ENCODE peak calls at places on chromosomes 4 and X, in seven cellular contexts. Y is testis, U is A549, X is right lobe of liver, K is spleen, O is IMR-90, S is adrenal gland. B is an unnamed sample.

GRCh38 chr4:182643801-182644311 is 273.3 kb downstream of the DCTD start:
- DNase-seq in Y (no peak), U (no peak), X (no peak), K (no peak), O (peak; percentile 94), S (no peak), B (no peak)

GRCh38 chrX:106177106-106177981 is 9.2 kb downstream of the PWWP3B start:
- DNase-seq in Y (peak; percentile 80), U (no peak), X (peak; percentile 43), K (no peak), O (no peak), S (peak; percentile 13), B (no peak)

GRCh38 chr4:94457692-94458106 is 6.0 kb downstream of the PDLIM5 start:
- DNase-seq in Y (no peak), U (no peak), X (no peak), K (no peak), O (no peak), S (peak; percentile 47), B (no peak)

GRCh38 chr4:7448036-7448435 is 13.3 kb upstream of the PSAPL1 start:
- DNase-seq in Y (no peak), U (no peak), X (no peak), K (no peak), O (no peak), S (no peak), B (no peak)

GRCh38 chrX:151970661-151971060 is 3.8 kb downstream of the GABRE start:
- DNase-seq in Y (no peak), U (peak; percentile 80), X (peak; percentile 72), K (no peak), O (peak; percentile 65), S (peak; percentile 61), B (peak; percentile 55)

GRCh38 chrX:15430584-15430983 is 46.4 kb upstream of the VEGFD start:
- DNase-seq in Y (no peak), U (no peak), X (no peak), K (no peak), O (no peak), S (no peak), B (no peak)

GRCh38 chr4:186820371-186820990 is 96.8 kb upstream of the FAT1 start:
- DNase-seq in Y (peak; percentile 34), U (no peak), X (no peak), K (no peak), O (peak; percentile 61), S (peak; percentile 58), B (no peak)

GRCh38 chr4:152024881-152025280 is 264.1 kb upstream of the GATB start:
- DNase-seq in Y (no peak), U (no peak), X (no peak), K (no peak), O (no peak), S (no peak), B (no peak)

GRCh38 chrX:9829308-9830267 is 43.4 kb downstream of the SHROOM2 start:
- DNase-seq in Y (no peak), U (peak; percentile 27), X (no peak), K (no peak), O (peak; percentile 82), S (no peak), B (peak; percentile 17)

GRCh38 chrX:13770013-13770412 is 35.5 kb downstream of the OFD1 start:
- DNase-seq in Y (no peak), U (no peak), X (no peak), K (no peak), O (no peak), S (no peak), B (no peak)

GRCh38 chr4:113325876-113326615 is 276.6 kb downstream of the ANK2 start:
- DNase-seq in Y (no peak), U (no peak), X (no peak), K (no peak), O (no peak), S (no peak), B (no peak)

GRCh38 chr4:181278941-181279340 is 964.3 kb upstream of the TENM3 start:
- DNase-seq in Y (no peak), U (no peak), X (no peak), K (no peak), O (no peak), S (no peak), B (no peak)

GRCh38 chr4:151045907-151046306 is 30.8 kb upstream of the LRBA start:
- DNase-seq in Y (no peak), U (no peak), X (no peak), K (no peak), O (no peak), S (no peak), B (no peak)

GRCh38 chr4:40409835-40410234 is 74.7 kb downstream of the CHRNA9 start:
- DNase-seq in Y (no peak), U (no peak), X (no peak), K (no peak), O (peak; percentile 38), S (no peak), B (no peak)

GRCh38 chrX:44733931-44734330 is 109.9 kb upstream of the DUSP21 start:
- DNase-seq in Y (no peak), U (no peak), X (no peak), K (no peak), O (peak; percentile 4), S (no peak), B (no peak)

GRCh38 chrX:48492293-48492910 is 16.4 kb upstream of the PORCN start:
- DNase-seq in Y (no peak), U (no peak), X (no peak), K (peak; percentile 47), O (peak; percentile 35), S (peak; percentile 11), B (no peak)

GRCh38 chr4:4762909-4763814 is 96.3 kb upstream of the MSX1 start:
- DNase-seq in Y (no peak), U (peak; percentile 10), X (no peak), K (no peak), O (peak; percentile 59), S (no peak), B (peak; percentile 47)

GRCh38 chrX:39427492-39428289 is 626.4 kb downstream of the MID1IP1 start:
- DNase-seq in Y (no peak), U (peak; percentile 7), X (no peak), K (no peak), O (peak; percentile 33), S (peak; percentile 18), B (no peak)

GRCh38 chr4:45693746-45694145 is 430.1 kb downstream of the GABRG1 start:
- DNase-seq in Y (peak; percentile 20), U (no peak), X (no peak), K (no peak), O (no peak), S (peak; percentile 66), B (no peak)

GRCh38 chr4:95283320-95283719 is 265.5 kb downstream of the UNC5C start:
- DNase-seq in Y (no peak), U (no peak), X (no peak), K (no peak), O (no peak), S (no peak), B (no peak)

GRCh38 chr4:10832989-10833635 is 148.5 kb upstream of the CLNK start:
- DNase-seq in Y (no peak), U (no peak), X (no peak), K (no peak), O (no peak), S (no peak), B (no peak)

GRCh38 chr4:8756816-8757215 is 114.8 kb downstream of the HMX1 start:
- DNase-seq in Y (no peak), U (no peak), X (no peak), K (peak; percentile 31), O (no peak), S (no peak), B (no peak)

GRCh38 chr4:107824367-107825071 is at the start of gene SGMS2:
- DNase-seq in Y (peak; percentile 84), U (peak; percentile 87), X (peak; percentile 87), K (peak; percentile 90), O (peak; percentile 84), S (peak; percentile 94), B (peak; percentile 71)

GRCh38 chrX:47191806-47192401 is 1.7 kb upstream of the UBA1 start:
- DNase-seq in Y (no peak), U (no peak), X (no peak), K (peak; percentile 74), O (no peak), S (no peak), B (no peak)

GRCh38 chrX:47196098-47196497 is 2.5 kb downstream of the UBA1 start:
- DNase-seq in Y (no peak), U (no peak), X (no peak), K (no peak), O (no peak), S (no peak), B (no peak)

GRCh38 chrX:47191331-47191730 is 2.3 kb upstream of the UBA1 start:
- DNase-seq in Y (no peak), U (no peak), X (no peak), K (peak; percentile 82), O (no peak), S (no peak), B (no peak)

GRCh38 chrX:47194388-47194787 is 759 bp downstream of the UBA1 start:
- DNase-seq in Y (no peak), U (no peak), X (no peak), K (no peak), O (no peak), S (no peak), B (no peak)

DNA sequence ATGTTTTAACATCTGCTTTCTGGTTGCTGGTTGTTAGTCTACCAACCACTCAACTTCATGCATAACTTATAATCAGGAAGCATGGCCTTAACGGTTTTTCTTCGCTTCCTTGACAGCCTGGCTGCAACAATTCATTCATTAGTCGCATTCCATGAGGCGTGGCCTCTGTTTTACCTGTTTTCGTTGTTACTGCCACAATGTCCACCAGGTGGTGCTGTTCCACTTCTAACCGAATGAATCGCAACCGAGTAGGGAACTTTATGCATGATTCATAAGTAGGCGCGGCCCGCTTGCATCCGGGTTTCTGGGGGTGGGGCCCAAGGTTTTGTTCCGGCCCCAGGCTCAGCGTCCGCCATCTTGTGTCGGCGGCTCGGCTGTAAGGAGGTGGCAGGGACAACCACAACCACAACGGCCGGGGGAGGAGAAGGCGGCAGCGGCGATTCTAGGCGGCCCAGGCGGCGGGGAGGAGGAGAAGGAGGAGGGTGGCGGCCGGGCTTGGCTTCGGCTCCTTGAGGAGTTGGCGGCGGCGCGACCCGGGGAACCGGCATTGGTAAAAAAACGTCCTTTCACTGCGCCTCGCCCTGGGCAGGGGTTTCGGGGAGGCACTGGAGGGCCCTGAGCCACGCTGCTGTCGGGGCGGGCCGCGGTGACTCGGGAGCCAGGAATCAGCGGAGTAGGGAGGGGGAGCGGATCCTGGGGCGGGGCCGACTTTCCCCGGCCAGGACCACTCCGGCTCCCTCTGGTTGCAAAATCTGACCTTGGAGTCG is at the start of gene UBA1:
- DNase-seq in Y (peak; percentile 96), U (peak; percentile 96), X (peak; percentile 93), K (peak; percentile 99), O (peak; percentile 95), S (peak; percentile 94), B (peak; percentile 33)
- TF ChIP-seq POLR2A in Y (peak; percentile 48), U (peak; percentile 91), X (peak; percentile 79), K (no peak), O (peak; percentile 94), S (peak; percentile 89), B (peak; percentile 76)

GRCh38 chr4:901192-901910 is 30.8 kb downstream of the GAK start:
- DNase-seq in Y (peak; percentile 37), U (no peak), X (no peak), K (no peak), O (no peak), S (peak; percentile 42), B (no peak)
- TF ChIP-seq POLR2A in Y (no peak), U (no peak), X (no peak), K (no peak), O (no peak), S (no peak), B (no peak)

GRCh38 chrX:139544591-139544990 is 14.1 kb downstream of the F9 start:
- DNase-seq in Y (no peak), U (no peak), X (no peak), K (no peak), O (no peak), S (no peak), B (no peak)
- TF ChIP-seq POLR2A in Y (no peak), U (no peak), X (no peak), K (no peak), O (no peak), S (no peak), B (no peak)

GRCh38 chrX:41394293-41394692 is 52.9 kb upstream of the NYX start:
- DNase-seq in Y (no peak), U (no peak), X (no peak), K (no peak), O (no peak), S (no peak), B (no peak)
- TF ChIP-seq POLR2A in Y (no peak), U (no peak), X (no peak), K (no peak), O (no peak), S (no peak), B (no peak)